ENCODE peak calls at places on chromosome 13, in seven cellular contexts. One of them, this sample, is unnamed.

GRCh38 chr13:99630269-99630898 is 129.1 kb downstream of the TM9SF2 start:
- DNase-seq in GM12878: no peak
- DNase-seq in HCT116: no peak
- DNase-seq in A549: no peak
- DNase-seq in SK-N-SH: no peak
- DNase-seq in NB4: no peak
- DNase-seq in WTC11: no peak
- DNase-seq in this sample: no peak

GRCh38 chr13:97858161-97858560 is 95.3 kb upstream of the IPO5 start:
- DNase-seq in GM12878: no peak
- DNase-seq in HCT116: no peak
- DNase-seq in NB4: no peak
- DNase-seq in WTC11: no peak
- DNase-seq in SK-N-SH: no peak
- DNase-seq in A549: no peak
- DNase-seq in this sample: no peak

GRCh38 chr13:106350208-106350607 is 185.3 kb downstream of the EFNB2 start:
- DNase-seq in A549: no peak
- DNase-seq in NB4: no peak
- DNase-seq in SK-N-SH: no peak
- DNase-seq in HCT116: peak
- DNase-seq in GM12878: no peak
- DNase-seq in WTC11: no peak
- DNase-seq in this sample: no peak

GRCh38 chr13:32330438-32330837 is 15.1 kb downstream of the BRCA2 start:
- DNase-seq in SK-N-SH: no peak
- DNase-seq in WTC11: no peak
- DNase-seq in A549: no peak
- DNase-seq in NB4: no peak
- DNase-seq in GM12878: no peak
- DNase-seq in HCT116: no peak
- DNase-seq in this sample: no peak

GRCh38 chr13:109309625-109310363 is 476.6 kb downstream of the IRS2 start:
- DNase-seq in NB4: no peak
- DNase-seq in SK-N-SH: no peak
- DNase-seq in GM12878: no peak
- DNase-seq in HCT116: no peak
- DNase-seq in WTC11: no peak
- DNase-seq in A549: peak
- DNase-seq in this sample: no peak

GRCh38 chr13:44131069-44131614 is 242.5 kb upstream of the SERP2 start:
- DNase-seq in HCT116: no peak
- DNase-seq in SK-N-SH: no peak
- DNase-seq in NB4: no peak
- DNase-seq in GM12878: no peak
- DNase-seq in WTC11: no peak
- DNase-seq in A549: no peak
- DNase-seq in this sample: no peak

GRCh38 chr13:101626925-101627555 is 174.6 kb downstream of the ITGBL1 start:
- DNase-seq in WTC11: no peak
- DNase-seq in NB4: peak
- DNase-seq in GM12878: peak
- DNase-seq in HCT116: no peak
- DNase-seq in SK-N-SH: no peak
- DNase-seq in A549: no peak
- DNase-seq in this sample: no peak

GRCh38 chr13:104181526-104182231 is 1115.5 kb upstream of the SLC10A2 start:
- DNase-seq in WTC11: no peak
- DNase-seq in GM12878: no peak
- DNase-seq in HCT116: no peak
- DNase-seq in NB4: no peak
- DNase-seq in SK-N-SH: no peak
- DNase-seq in A549: no peak
- DNase-seq in this sample: no peak

GRCh38 chr13:97855570-97855970 is 97.9 kb upstream of the IPO5 start:
- DNase-seq in A549: peak
- DNase-seq in NB4: peak
- DNase-seq in WTC11: no peak
- DNase-seq in SK-N-SH: peak
- DNase-seq in GM12878: peak
- DNase-seq in HCT116: peak
- DNase-seq in this sample: peak

GRCh38 chr13:22009500-22009899 is 338.6 kb downstream of the FGF9 start:
- DNase-seq in HCT116: no peak
- DNase-seq in A549: no peak
- DNase-seq in SK-N-SH: no peak
- DNase-seq in WTC11: no peak
- DNase-seq in NB4: peak
- DNase-seq in GM12878: no peak
- DNase-seq in this sample: no peak

GRCh38 chr13:36163809-36164308 is 32.7 kb upstream of the DCLK1 start:
- DNase-seq in SK-N-SH: peak
- DNase-seq in HCT116: no peak
- DNase-seq in NB4: no peak
- DNase-seq in GM12878: no peak
- DNase-seq in A549: no peak
- DNase-seq in WTC11: no peak
- DNase-seq in this sample: no peak
- TF ChIP-seq MAX in SK-N-SH: no peak
- TF ChIP-seq MAX in HCT116: no peak
- TF ChIP-seq MAX in NB4: no peak
- TF ChIP-seq MAX in GM12878: no peak
- TF ChIP-seq MAX in A549: no peak
- TF ChIP-seq MAX in WTC11: no peak
- TF ChIP-seq MAX in this sample: no peak

GRCh38 chr13:27182844-27183497 is 11.4 kb upstream of the USP12 start:
- DNase-seq in SK-N-SH: no peak
- DNase-seq in GM12878: no peak
- DNase-seq in NB4: peak
- DNase-seq in A549: peak
- DNase-seq in HCT116: peak
- DNase-seq in WTC11: no peak
- DNase-seq in this sample: peak
- TF ChIP-seq MAX in SK-N-SH: peak
- TF ChIP-seq MAX in GM12878: no peak
- TF ChIP-seq MAX in NB4: no peak
- TF ChIP-seq MAX in A549: peak
- TF ChIP-seq MAX in HCT116: peak
- TF ChIP-seq MAX in WTC11: no peak
- TF ChIP-seq MAX in this sample: no peak

GRCh38 chr13:27259831-27260230 is 8.5 kb downstream of the RPL21 start:
- DNase-seq in A549: no peak
- DNase-seq in WTC11: no peak
- DNase-seq in GM12878: no peak
- DNase-seq in HCT116: no peak
- DNase-seq in NB4: no peak
- DNase-seq in SK-N-SH: no peak
- DNase-seq in this sample: no peak
- TF ChIP-seq MAX in A549: no peak
- TF ChIP-seq MAX in WTC11: no peak
- TF ChIP-seq MAX in GM12878: no peak
- TF ChIP-seq MAX in HCT116: no peak
- TF ChIP-seq MAX in NB4: no peak
- TF ChIP-seq MAX in SK-N-SH: no peak
- TF ChIP-seq MAX in this sample: no peak

GRCh38 chr13:26698392-26699196 is 62.0 kb downstream of the GPR12 start:
- DNase-seq in A549: peak
- DNase-seq in SK-N-SH: peak
- DNase-seq in HCT116: peak
- DNase-seq in WTC11: peak
- DNase-seq in GM12878: peak
- DNase-seq in NB4: peak
- DNase-seq in this sample: peak
- TF ChIP-seq MAX in A549: no peak
- TF ChIP-seq MAX in SK-N-SH: no peak
- TF ChIP-seq MAX in HCT116: no peak
- TF ChIP-seq MAX in WTC11: no peak
- TF ChIP-seq MAX in GM12878: no peak
- TF ChIP-seq MAX in NB4: no peak
- TF ChIP-seq MAX in this sample: no peak

DNA sequence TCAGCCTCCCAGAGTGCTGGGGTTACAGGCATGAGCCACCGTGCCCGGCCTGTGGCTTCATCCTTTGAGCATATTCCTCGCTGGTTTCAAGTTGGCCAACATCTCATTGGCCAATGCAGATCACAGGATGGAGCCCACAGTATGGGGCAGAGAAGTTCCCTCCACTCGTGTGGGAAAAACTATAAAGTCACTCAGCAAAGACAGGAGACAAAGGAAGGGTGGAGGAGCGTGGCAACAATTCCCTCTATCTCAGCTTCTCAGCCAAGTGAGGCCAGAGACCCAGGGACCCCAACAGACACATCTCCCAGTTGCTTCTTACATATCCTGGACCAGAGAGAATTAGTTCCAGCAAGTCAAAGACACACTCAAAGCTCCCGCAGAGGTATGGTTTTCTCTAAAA is 184.6 kb upstream of the SOX1 start:
- DNase-seq in A549: no peak
- DNase-seq in SK-N-SH: no peak
- DNase-seq in WTC11: no peak
- DNase-seq in HCT116: no peak
- DNase-seq in GM12878: no peak
- DNase-seq in NB4: no peak
- DNase-seq in this sample: no peak
- TF ChIP-seq MAX in A549: no peak
- TF ChIP-seq MAX in SK-N-SH: no peak
- TF ChIP-seq MAX in WTC11: no peak
- TF ChIP-seq MAX in HCT116: no peak
- TF ChIP-seq MAX in GM12878: no peak
- TF ChIP-seq MAX in NB4: no peak
- TF ChIP-seq MAX in this sample: no peak

DNA sequence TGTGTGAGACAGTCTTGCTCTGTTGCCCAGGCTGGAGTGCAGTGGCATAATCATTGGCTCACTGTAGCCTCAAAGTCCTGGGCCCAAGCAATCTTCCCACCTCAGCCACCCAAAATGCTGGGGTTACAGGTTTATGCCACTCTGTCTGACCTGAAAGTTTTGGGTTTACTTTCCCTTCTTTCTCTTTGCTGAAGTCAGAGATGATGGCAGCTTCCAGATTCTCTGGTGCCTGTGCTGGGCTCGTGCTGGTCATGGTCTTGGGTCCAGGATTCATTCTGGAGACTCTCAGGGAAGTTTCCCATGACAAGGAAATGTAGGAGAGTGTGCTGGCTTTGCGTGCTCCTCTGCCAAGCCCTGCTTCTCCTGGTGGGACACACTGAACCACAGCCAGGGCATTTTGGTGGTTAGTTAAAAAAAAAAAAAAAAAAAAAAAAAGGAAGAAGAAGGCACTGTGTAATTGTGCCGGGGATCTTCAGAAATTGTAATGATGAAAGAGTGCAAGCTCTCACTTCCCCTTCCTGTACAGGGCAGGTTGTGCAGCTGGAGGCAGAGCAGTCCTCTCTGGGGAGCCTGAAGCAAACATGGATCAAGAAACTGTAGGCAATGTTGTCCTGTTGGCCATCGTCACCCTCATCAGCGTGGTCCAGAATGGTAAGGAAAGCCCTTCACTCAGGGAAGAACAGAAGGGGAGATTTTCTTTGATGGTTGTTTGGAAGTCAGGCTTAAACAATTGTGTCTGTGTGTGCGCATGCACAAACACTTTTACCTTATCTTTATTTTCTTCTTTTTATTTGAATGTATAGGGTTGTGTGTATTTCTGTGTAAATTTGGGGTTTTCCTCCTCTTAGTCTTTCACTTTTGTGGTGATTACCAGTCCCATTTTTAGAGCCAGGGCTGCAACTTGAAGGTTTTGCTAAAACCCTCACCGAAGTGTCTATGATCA is at the start of gene ALOX5AP:
- DNase-seq in SK-N-SH: no peak
- DNase-seq in WTC11: no peak
- DNase-seq in HCT116: no peak
- DNase-seq in GM12878: peak
- DNase-seq in NB4: peak
- DNase-seq in A549: no peak
- DNase-seq in this sample: no peak
- TF ChIP-seq MAX in SK-N-SH: no peak
- TF ChIP-seq MAX in WTC11: no peak
- TF ChIP-seq MAX in HCT116: no peak
- TF ChIP-seq MAX in GM12878: no peak
- TF ChIP-seq MAX in NB4: peak
- TF ChIP-seq MAX in A549: no peak
- TF ChIP-seq MAX in this sample: no peak

GRCh38 chr13:45180303-45180702 is 20.5 kb downstream of the KCTD4 start:
- DNase-seq in A549: no peak
- DNase-seq in HCT116: no peak
- DNase-seq in WTC11: no peak
- DNase-seq in GM12878: no peak
- DNase-seq in NB4: no peak
- DNase-seq in SK-N-SH: no peak
- DNase-seq in this sample: no peak
- TF ChIP-seq MAX in A549: no peak
- TF ChIP-seq MAX in HCT116: no peak
- TF ChIP-seq MAX in WTC11: no peak
- TF ChIP-seq MAX in GM12878: no peak
- TF ChIP-seq MAX in NB4: no peak
- TF ChIP-seq MAX in SK-N-SH: no peak
- TF ChIP-seq MAX in this sample: no peak

This sample was measured in K562.